ENCODE peak calls at places on chromosome 16, in four cellular contexts. One of them, this sample, is unnamed.

GRCh38 chr16:90019201-90019542 is at the start of gene DBNDD1:
- DNase-seq in mesenchymal stem cell: no peak
- DNase-seq in heart left ventricle: no peak
- DNase-seq in CD4-positive, alpha-beta memory T cell: peak; percentile 7
- DNase-seq in this sample: no peak

GRCh38 chr16:56226187-56226586 is 34.9 kb downstream of the GNAO1 start:
- DNase-seq in mesenchymal stem cell: no peak
- DNase-seq in heart left ventricle: no peak
- DNase-seq in CD4-positive, alpha-beta memory T cell: no peak
- DNase-seq in this sample: no peak

GRCh38 chr16:18999045-18999393 is 15.3 kb downstream of the TMC7 start:
- DNase-seq in mesenchymal stem cell: no peak
- DNase-seq in heart left ventricle: no peak
- DNase-seq in CD4-positive, alpha-beta memory T cell: no peak
- DNase-seq in this sample: no peak

GRCh38 chr16:72753883-72754282 is 294.0 kb downstream of the ZFHX3 start:
- DNase-seq in mesenchymal stem cell: no peak
- DNase-seq in heart left ventricle: no peak
- DNase-seq in CD4-positive, alpha-beta memory T cell: no peak
- DNase-seq in this sample: no peak

GRCh38 chr16:53457670-53458069 is 23.4 kb downstream of the RBL2 start:
- DNase-seq in mesenchymal stem cell: no peak
- DNase-seq in heart left ventricle: no peak
- DNase-seq in CD4-positive, alpha-beta memory T cell: peak; percentile 89
- DNase-seq in this sample: no peak

GRCh38 chr16:68823401-68823800 is 19.9 kb upstream of the TANGO6 start:
- DNase-seq in mesenchymal stem cell: peak; percentile 71
- DNase-seq in heart left ventricle: no peak
- DNase-seq in CD4-positive, alpha-beta memory T cell: no peak
- DNase-seq in this sample: no peak

GRCh38 chr16:58907297-58907696 is 173.2 kb upstream of the GOT2 start:
- DNase-seq in mesenchymal stem cell: no peak
- DNase-seq in heart left ventricle: no peak
- DNase-seq in CD4-positive, alpha-beta memory T cell: no peak
- DNase-seq in this sample: no peak

GRCh38 chr16:79131676-79132075 is 468.9 kb downstream of the MAF start:
- DNase-seq in mesenchymal stem cell: no peak
- DNase-seq in heart left ventricle: no peak
- DNase-seq in CD4-positive, alpha-beta memory T cell: no peak
- DNase-seq in this sample: no peak

GRCh38 chr16:73152731-73153130 is 104.8 kb upstream of the ZFHX3 start:
- DNase-seq in mesenchymal stem cell: no peak
- DNase-seq in heart left ventricle: no peak
- DNase-seq in CD4-positive, alpha-beta memory T cell: no peak
- DNase-seq in this sample: no peak

GRCh38 chr16:56161658-56162057 is 29.6 kb upstream of the GNAO1 start:
- DNase-seq in mesenchymal stem cell: no peak
- DNase-seq in heart left ventricle: no peak
- DNase-seq in CD4-positive, alpha-beta memory T cell: no peak
- DNase-seq in this sample: no peak

GRCh38 chr16:24900230-24900629 is 54.5 kb downstream of the SLC5A11 start:
- DNase-seq in mesenchymal stem cell: peak; percentile 1
- DNase-seq in heart left ventricle: no peak
- DNase-seq in CD4-positive, alpha-beta memory T cell: no peak
- DNase-seq in this sample: no peak

GRCh38 chr16:51553910-51554309 is 402.8 kb upstream of the SALL1 start:
- DNase-seq in mesenchymal stem cell: peak; percentile 73
- DNase-seq in heart left ventricle: no peak
- DNase-seq in CD4-positive, alpha-beta memory T cell: no peak
- DNase-seq in this sample: no peak

GRCh38 chr16:57900796-57901479 is 70.0 kb downstream of the CNGB1 start:
- DNase-seq in mesenchymal stem cell: no peak
- DNase-seq in heart left ventricle: no peak
- DNase-seq in CD4-positive, alpha-beta memory T cell: no peak
- DNase-seq in this sample: no peak

GRCh38 chr16:57194512-57194911 is 8.4 kb downstream of the RSPRY1 start:
- DNase-seq in mesenchymal stem cell: peak; percentile 95
- DNase-seq in heart left ventricle: no peak
- DNase-seq in CD4-positive, alpha-beta memory T cell: no peak
- DNase-seq in this sample: no peak

GRCh38 chr16:57592591-57593003 is 35.8 kb upstream of the ADGRG1 start:
- DNase-seq in mesenchymal stem cell: no peak
- DNase-seq in heart left ventricle: no peak
- DNase-seq in CD4-positive, alpha-beta memory T cell: peak; percentile 77
- DNase-seq in this sample: no peak

DNA sequence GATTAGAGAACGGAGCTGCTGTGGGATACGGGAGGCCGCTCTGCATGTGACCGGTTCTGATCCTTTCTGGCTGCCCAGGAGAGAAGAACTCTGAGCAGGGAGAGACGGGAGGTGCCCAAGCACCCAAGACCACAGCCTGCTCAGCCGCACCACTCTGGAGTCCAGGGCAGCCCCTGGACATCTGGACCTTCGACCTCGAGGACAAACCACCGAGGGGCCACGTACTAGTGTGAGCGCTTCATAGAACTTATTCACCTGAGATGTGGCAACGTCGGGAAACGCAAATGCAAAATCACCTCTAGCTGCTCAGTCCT is 5.9 kb downstream of the RNF166 start:
- DNase-seq in mesenchymal stem cell: no peak
- DNase-seq in heart left ventricle: no peak
- DNase-seq in CD4-positive, alpha-beta memory T cell: no peak
- DNase-seq in this sample: no peak
- H3K4me3 ChIP-seq in mesenchymal stem cell: no peak overlapping the region
- H3K4me3 ChIP-seq in heart left ventricle: no peak overlapping the region
- H3K4me3 ChIP-seq in CD4-positive, alpha-beta memory T cell: peak overlapping the region; percentile 78
- H3K4me3 ChIP-seq in this sample: no peak overlapping the region

GRCh38 chr16:49639739-49640388 is 216.0 kb downstream of the ZNF423 start:
- DNase-seq in mesenchymal stem cell: peak; percentile 81
- DNase-seq in heart left ventricle: peak; percentile 71
- DNase-seq in CD4-positive, alpha-beta memory T cell: no peak
- DNase-seq in this sample: no peak
- H3K4me1 ChIP-seq in mesenchymal stem cell: peaks cover 40% of the 10 kb centered on the region
- H3K4me1 ChIP-seq in heart left ventricle: peaks cover 38% of the 10 kb centered on the region
- H3K4me1 ChIP-seq in CD4-positive, alpha-beta memory T cell: no peaks in the 10 kb centered on the region
- H3K4me1 ChIP-seq in this sample: no peaks in the 10 kb centered on the region

GRCh38 chr16:81921873-81922584 is 89.2 kb downstream of the SDR42E1 start:
- DNase-seq in mesenchymal stem cell: no peak
- DNase-seq in heart left ventricle: no peak
- DNase-seq in CD4-positive, alpha-beta memory T cell: no peak
- DNase-seq in this sample: no peak

GRCh38 chr16:81918927-81919326 is 92.3 kb downstream of the SDR42E1 start:
- DNase-seq in mesenchymal stem cell: no peak
- DNase-seq in heart left ventricle: no peak
- DNase-seq in CD4-positive, alpha-beta memory T cell: no peak
- DNase-seq in this sample: no peak

GRCh38 chr16:81921415-81921814 is 89.9 kb downstream of the SDR42E1 start:
- DNase-seq in mesenchymal stem cell: no peak
- DNase-seq in heart left ventricle: no peak
- DNase-seq in CD4-positive, alpha-beta memory T cell: no peak
- DNase-seq in this sample: no peak

GRCh38 chr16:81923296-81923695 is 88.0 kb downstream of the SDR42E1 start:
- DNase-seq in mesenchymal stem cell: no peak
- DNase-seq in heart left ventricle: no peak
- DNase-seq in CD4-positive, alpha-beta memory T cell: no peak
- DNase-seq in this sample: no peak

GRCh38 chr16:81920498-81920897 is 90.8 kb downstream of the SDR42E1 start:
- DNase-seq in mesenchymal stem cell: no peak
- DNase-seq in heart left ventricle: no peak
- DNase-seq in CD4-positive, alpha-beta memory T cell: no peak
- DNase-seq in this sample: no peak
- H3K4me3 ChIP-seq in mesenchymal stem cell: no peak overlapping the region
- H3K4me3 ChIP-seq in heart left ventricle: no peak overlapping the region
- H3K4me3 ChIP-seq in CD4-positive, alpha-beta memory T cell: no peak overlapping the region
- H3K4me3 ChIP-seq in this sample: no peak overlapping the region

GRCh38 chr16:70434489-70435260 is 4.2 kb downstream of the ST3GAL2 start:
- DNase-seq in mesenchymal stem cell: no peak
- DNase-seq in heart left ventricle: no peak
- DNase-seq in CD4-positive, alpha-beta memory T cell: no peak
- DNase-seq in this sample: no peak
- H3K4me1 ChIP-seq in mesenchymal stem cell: peaks cover 49% of the 10 kb centered on the region
- H3K4me1 ChIP-seq in heart left ventricle: peaks cover 85% of the 10 kb centered on the region
- H3K4me1 ChIP-seq in CD4-positive, alpha-beta memory T cell: peaks cover 60% of the 10 kb centered on the region
- H3K4me1 ChIP-seq in this sample: peaks cover 27% of the 10 kb centered on the region

GRCh38 chr16:67249762-67250327 is 1.1 kb downstream of the SLC9A5 start:
- DNase-seq in mesenchymal stem cell: peak; percentile 20
- DNase-seq in heart left ventricle: no peak
- DNase-seq in CD4-positive, alpha-beta memory T cell: no peak
- DNase-seq in this sample: no peak
- H3K4me3 ChIP-seq in mesenchymal stem cell: peak overlapping the region; percentile 87
- H3K4me3 ChIP-seq in heart left ventricle: no peak overlapping the region
- H3K4me3 ChIP-seq in CD4-positive, alpha-beta memory T cell: no peak overlapping the region
- H3K4me3 ChIP-seq in this sample: no peak overlapping the region

DNA sequence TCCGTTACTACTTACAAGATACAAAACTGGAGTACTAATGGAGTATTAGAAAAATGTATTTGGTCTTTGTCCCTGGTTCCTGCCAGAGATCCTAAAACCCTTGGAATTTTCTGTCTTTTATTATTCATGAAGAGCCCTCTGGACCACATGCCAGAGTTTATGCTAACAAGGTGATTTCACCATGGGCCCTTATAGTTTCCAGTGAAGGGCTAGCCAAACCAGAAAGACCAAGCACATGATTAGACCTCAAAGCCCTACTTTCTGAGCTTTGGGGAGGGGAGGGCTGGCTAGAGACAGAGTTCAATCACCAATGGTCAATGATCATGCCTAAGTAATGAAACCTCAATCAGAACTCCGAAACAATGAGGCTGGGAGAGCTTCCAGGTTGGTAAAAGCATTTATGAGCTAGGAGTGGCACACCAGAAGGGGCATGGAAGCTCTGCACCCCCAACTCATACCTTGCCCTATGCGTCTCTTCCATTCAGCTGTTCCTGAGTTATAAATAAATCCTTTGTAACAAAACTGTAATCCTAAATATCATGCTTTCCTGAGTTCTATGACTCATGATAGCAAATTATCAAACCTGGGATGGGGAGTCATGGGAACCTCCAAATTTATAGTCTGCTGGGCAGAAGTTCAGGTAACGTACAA is 10.4 kb downstream of the DCUN1D3 start:
- DNase-seq in mesenchymal stem cell: no peak
- DNase-seq in heart left ventricle: no peak
- DNase-seq in CD4-positive, alpha-beta memory T cell: no peak
- DNase-seq in this sample: no peak
- H3K4me1 ChIP-seq in mesenchymal stem cell: peaks cover 10% of the 10 kb centered on the region
- H3K4me1 ChIP-seq in heart left ventricle: peaks cover 28% of the 10 kb centered on the region
- H3K4me1 ChIP-seq in CD4-positive, alpha-beta memory T cell: no peaks in the 10 kb centered on the region
- H3K4me1 ChIP-seq in this sample: no peaks in the 10 kb centered on the region

GRCh38 chr16:2700786-2701185 is 18.5 kb downstream of the KCTD5 start:
- DNase-seq in mesenchymal stem cell: no peak
- DNase-seq in heart left ventricle: no peak
- DNase-seq in CD4-positive, alpha-beta memory T cell: no peak
- DNase-seq in this sample: no peak

GRCh38 chr16:2698103-2698870 is 16.0 kb downstream of the KCTD5 start:
- DNase-seq in mesenchymal stem cell: no peak
- DNase-seq in heart left ventricle: no peak
- DNase-seq in CD4-positive, alpha-beta memory T cell: no peak
- DNase-seq in this sample: no peak

GRCh38 chr16:2699791-2700600 is 17.7 kb downstream of the KCTD5 start:
- DNase-seq in mesenchymal stem cell: no peak
- DNase-seq in heart left ventricle: no peak
- DNase-seq in CD4-positive, alpha-beta memory T cell: no peak
- DNase-seq in this sample: no peak

GRCh38 chr16:2698996-2699750 is 16.9 kb downstream of the KCTD5 start:
- DNase-seq in mesenchymal stem cell: no peak
- DNase-seq in heart left ventricle: no peak
- DNase-seq in CD4-positive, alpha-beta memory T cell: no peak
- DNase-seq in this sample: no peak

DNA sequence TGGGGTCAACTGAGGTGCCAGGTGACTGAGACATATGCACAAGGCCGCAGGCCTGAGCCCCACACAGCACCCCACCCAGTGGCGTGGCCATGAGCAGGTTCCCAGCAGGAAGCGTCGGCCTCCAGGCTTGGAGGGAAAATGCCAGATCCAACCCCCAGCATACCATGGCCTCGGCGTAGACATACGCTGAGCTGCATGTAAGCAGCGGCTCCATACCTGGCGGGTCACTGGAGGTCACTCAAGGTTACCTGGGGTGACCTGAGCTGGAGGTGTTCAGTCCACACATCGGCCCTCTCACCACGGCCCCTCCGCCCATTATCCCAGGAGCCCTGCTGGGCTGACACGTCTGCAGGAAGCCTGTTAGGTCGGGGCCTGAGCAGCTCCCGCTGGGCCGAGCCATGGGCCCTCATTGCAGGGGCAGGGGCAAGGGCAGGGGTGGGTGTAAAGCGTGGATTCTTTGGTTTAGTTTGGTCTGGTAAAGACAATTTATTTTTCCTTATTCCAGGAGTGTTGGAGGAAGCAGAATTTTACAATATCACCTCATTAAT is 15.2 kb downstream of the KCTD5 start:
- DNase-seq in mesenchymal stem cell: no peak
- DNase-seq in heart left ventricle: no peak
- DNase-seq in CD4-positive, alpha-beta memory T cell: no peak
- DNase-seq in this sample: no peak
- H3K4me3 ChIP-seq in mesenchymal stem cell: no peak overlapping the region
- H3K4me3 ChIP-seq in heart left ventricle: no peak overlapping the region
- H3K4me3 ChIP-seq in CD4-positive, alpha-beta memory T cell: no peak overlapping the region
- H3K4me3 ChIP-seq in this sample: no peak overlapping the region

DNA sequence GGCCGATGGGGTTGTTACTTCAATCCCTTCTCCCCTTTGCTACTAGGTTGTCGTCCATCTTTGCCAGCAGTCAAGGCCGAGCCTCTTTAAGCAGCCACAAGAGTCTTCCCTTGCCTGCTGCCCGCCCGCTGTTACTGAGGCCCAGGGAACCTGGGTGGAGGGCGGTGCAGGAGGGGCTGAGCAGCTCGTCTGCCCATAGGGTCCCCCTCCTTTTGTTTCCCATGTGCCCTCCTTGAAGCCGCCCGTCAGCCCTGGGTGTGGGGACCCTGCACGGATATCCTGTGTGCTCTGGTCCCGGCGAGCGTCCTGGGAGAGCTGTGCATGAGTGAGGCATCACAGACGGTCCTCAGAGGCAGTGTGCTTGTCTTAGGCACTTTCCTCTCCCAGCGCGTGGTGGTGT is 37.9 kb upstream of the CAPN15 start:
- DNase-seq in mesenchymal stem cell: no peak
- DNase-seq in heart left ventricle: no peak
- DNase-seq in CD4-positive, alpha-beta memory T cell: no peak
- DNase-seq in this sample: no peak
- H3K4me1 ChIP-seq in mesenchymal stem cell: peaks cover 17% of the 10 kb centered on the region
- H3K4me1 ChIP-seq in heart left ventricle: no peaks in the 10 kb centered on the region
- H3K4me1 ChIP-seq in CD4-positive, alpha-beta memory T cell: no peaks in the 10 kb centered on the region
- H3K4me1 ChIP-seq in this sample: no peaks in the 10 kb centered on the region

This sample was measured in keratinocyte.